ENCODE peak calls at places on chromosomes 7 and 10, in ten cellular contexts. D is tibial artery; S is GM13977; Z is cardiac fibroblast; E is WTC11; J is BE2C; R is progenitor cell of endocrine pancreas; H is coronary artery; W is HFFc6; I is CD8-positive, alpha-beta T cell. Q is an unnamed sample.

GRCh38 chr10:70328987-70329386 is 45.2 kb upstream of the NPFFR1 start:
- DNase-seq in D (no peak), S (no peak), Z (no peak), E (no peak), J (no peak), R (no peak), H (no peak), W (no peak), I (no peak), Q (peak)

GRCh38 chr7:138095972-138096935 is 20.0 kb downstream of the AKR1D1 start:
- DNase-seq in D (no peak), S (no peak), Z (no peak), E (no peak), J (no peak), R (no peak), H (no peak), W (no peak), I (no peak), Q (no peak)

GRCh38 chr7:73707045-73707631 is 12.3 kb downstream of the STX1A start:
- DNase-seq in D (no peak), S (no peak), Z (no peak), E (no peak), J (peak), R (no peak), H (no peak), W (no peak), I (no peak), Q (no peak)

GRCh38 chr7:150986099-150986512 is 4.7 kb upstream of the NOS3 start:
- DNase-seq in D (no peak), S (peak), Z (peak), E (peak), J (peak), R (peak), H (no peak), W (peak), I (no peak), Q (peak)

GRCh38 chr10:48603421-48604038 is 1.3 kb downstream of the ARHGAP22 start:
- DNase-seq in D (no peak), S (no peak), Z (no peak), E (no peak), J (no peak), R (no peak), H (peak), W (no peak), I (no peak), Q (peak)

GRCh38 chr7:9407816-9408215 is 974.4 kb downstream of the NXPH1 start:
- DNase-seq in D (no peak), S (no peak), Z (no peak), E (no peak), J (no peak), R (no peak), H (no peak), W (no peak), I (no peak), Q (no peak)

GRCh38 chr10:29130190-29130673 is 158.6 kb upstream of the LYZL1 start:
- DNase-seq in D (no peak), S (peak), Z (peak), E (no peak), J (no peak), R (peak), H (no peak), W (peak), I (no peak), Q (peak)

GRCh38 chr10:100128951-100129350 is 47.3 kb upstream of the CPN1 start:
- DNase-seq in D (no peak), S (no peak), Z (no peak), E (no peak), J (no peak), R (no peak), H (no peak), W (no peak), I (no peak), Q (no peak)

GRCh38 chr7:40469481-40469880 is 334.7 kb downstream of the SUGCT start:
- DNase-seq in D (no peak), S (no peak), Z (peak), E (no peak), J (no peak), R (no peak), H (no peak), W (peak), I (no peak), Q (peak)

GRCh38 chr7:82049442-82049841 is 279.6 kb upstream of the HGF start:
- DNase-seq in D (no peak), S (no peak), Z (peak), E (no peak), J (peak), R (no peak), H (no peak), W (no peak), I (no peak), Q (peak)

GRCh38 chr7:127733976-127734375 is 82.0 kb downstream of the SND1 start:
- DNase-seq in D (no peak), S (no peak), Z (peak), E (no peak), J (no peak), R (no peak), H (no peak), W (no peak), I (no peak), Q (no peak)

GRCh38 chr10:118041316-118041715 is 5.4 kb downstream of the RAB11FIP2 start:
- DNase-seq in D (no peak), S (no peak), Z (peak), E (no peak), J (no peak), R (no peak), H (no peak), W (peak), I (no peak), Q (peak)

GRCh38 chr10:97463363-97464132 is 17.6 kb downstream of the ZDHHC16 start:
- DNase-seq in D (no peak), S (peak), Z (peak), E (peak), J (peak), R (peak), H (no peak), W (peak), I (no peak), Q (peak)

GRCh38 chr10:12687996-12688395 is 313.5 kb downstream of the CCDC3 start:
- DNase-seq in D (no peak), S (no peak), Z (no peak), E (no peak), J (no peak), R (no peak), H (no peak), W (no peak), I (no peak), Q (no peak)

GRCh38 chr10:34236927-34237326 is 578.2 kb downstream of the PARD3 start:
- DNase-seq in D (no peak), S (no peak), Z (no peak), E (no peak), J (no peak), R (no peak), H (no peak), W (no peak), I (no peak), Q (no peak)

GRCh38 chr7:50651227-50651989 is 86.2 kb upstream of the DDC start:
- DNase-seq in D (peak), S (no peak), Z (no peak), E (no peak), J (no peak), R (no peak), H (peak), W (no peak), I (no peak), Q (peak)

GRCh38 chr10:116687633-116688032 is 54.7 kb downstream of the HSPA12A start:
- DNase-seq in D (no peak), S (no peak), Z (no peak), E (no peak), J (no peak), R (no peak), H (no peak), W (no peak), I (no peak), Q (no peak)

GRCh38 chr7:135160858-135161653 is 9.5 kb downstream of the CYREN start:
- DNase-seq in D (no peak), S (peak), Z (no peak), E (no peak), J (no peak), R (no peak), H (no peak), W (no peak), I (no peak), Q (no peak)

GRCh38 chr7:80923211-80923612 is 4.4 kb upstream of the SEMA3C start:
- DNase-seq in D (no peak), S (no peak), Z (no peak), E (no peak), J (peak), R (no peak), H (no peak), W (no peak), I (no peak), Q (no peak)

GRCh38 chr10:21080246-21080645 is 183.1 kb upstream of the NEBL start:
- DNase-seq in D (no peak), S (no peak), Z (peak), E (no peak), J (no peak), R (no peak), H (no peak), W (no peak), I (no peak), Q (peak)

GRCh38 chr10:104329754-104330153 is 8.5 kb downstream of the ITPRIP start:
- DNase-seq in D (peak), S (no peak), Z (peak), E (no peak), J (no peak), R (no peak), H (no peak), W (peak), I (no peak), Q (peak)

GRCh38 chr10:71246591-71247143 is 34.3 kb downstream of the UNC5B start:
- DNase-seq in D (no peak), S (no peak), Z (no peak), E (no peak), J (no peak), R (no peak), H (no peak), W (no peak), I (no peak), Q (no peak)

GRCh38 chr7:35505031-35505430 is 189.9 kb downstream of the HERPUD2 start:
- DNase-seq in D (no peak), S (no peak), Z (no peak), E (peak), J (no peak), R (no peak), H (no peak), W (no peak), I (no peak), Q (no peak)

GRCh38 chr7:74343281-74344127 is 54.3 kb downstream of the CLIP2 start:
- DNase-seq in D (no peak), S (no peak), Z (peak), E (no peak), J (no peak), R (no peak), H (no peak), W (peak), I (no peak), Q (peak)

GRCh38 chr7:5426226-5426475 is 2.5 kb upstream of the TNRC18 start:
- DNase-seq in D (no peak), S (no peak), Z (no peak), E (no peak), J (no peak), R (no peak), H (no peak), W (peak), I (no peak), Q (peak)

GRCh38 chr7:2016761-2017482 is 215.8 kb downstream of the MAD1L1 start:
- DNase-seq in D (peak), S (no peak), Z (no peak), E (peak), J (peak), R (no peak), H (peak), W (no peak), I (no peak), Q (no peak)

GRCh38 chr7:70833726-70834125 is 298.2 kb upstream of the GALNT17 start:
- DNase-seq in D (no peak), S (no peak), Z (peak), E (no peak), J (no peak), R (no peak), H (no peak), W (no peak), I (no peak), Q (peak)

GRCh38 chr10:17430647-17431355 is 23.6 kb downstream of the ST8SIA6 start:
- DNase-seq in D (peak), S (peak), Z (peak), E (peak), J (peak), R (peak), H (peak), W (peak), I (no peak), Q (peak)

GRCh38 chr7:132485600-132486594 is 90.4 kb downstream of the PLXNA4 start:
- DNase-seq in D (peak), S (no peak), Z (peak), E (no peak), J (no peak), R (no peak), H (no peak), W (no peak), I (peak), Q (no peak)

GRCh38 chr10:44924261-44925040 is 13.3 kb downstream of the TMEM72 start:
- DNase-seq in D (peak), S (no peak), Z (no peak), E (no peak), J (no peak), R (no peak), H (peak), W (no peak), I (no peak), Q (no peak)

GRCh38 chr10:72935358-72935757 is 19.2 kb downstream of the PLA2G12B start:
- DNase-seq in D (no peak), S (no peak), Z (no peak), E (no peak), J (no peak), R (no peak), H (no peak), W (no peak), I (no peak), Q (peak)

GRCh38 chr7:28853150-28853549 is 105.0 kb downstream of the TRIL start:
- DNase-seq in D (no peak), S (peak), Z (peak), E (no peak), J (no peak), R (no peak), H (no peak), W (no peak), I (no peak), Q (no peak)

GRCh38 chr10:3225589-3225988 is 53.0 kb upstream of the PITRM1 start:
- DNase-seq in D (no peak), S (no peak), Z (peak), E (no peak), J (no peak), R (no peak), H (no peak), W (peak), I (no peak), Q (peak)

GRCh38 chr7:150753826-150754603 is 16.8 kb downstream of the GIMAP5 start:
- DNase-seq in D (no peak), S (peak), Z (no peak), E (no peak), J (no peak), R (no peak), H (no peak), W (peak), I (no peak), Q (peak)

GRCh38 chr10:132891994-132892393 is 50.4 kb downstream of the CFAP46 start:
- DNase-seq in D (peak), S (no peak), Z (peak), E (no peak), J (no peak), R (no peak), H (no peak), W (peak), I (no peak), Q (peak)

GRCh38 chr10:7817984-7818294 is 366 bp upstream of the TAF3 start:
- DNase-seq in D (no peak), S (no peak), Z (no peak), E (no peak), J (no peak), R (no peak), H (no peak), W (no peak), I (no peak), Q (no peak)

GRCh38 chr7:75842836-75843446 is 29.3 kb upstream of the CCL24 start:
- DNase-seq in D (no peak), S (peak), Z (peak), E (no peak), J (no peak), R (no peak), H (no peak), W (peak), I (no peak), Q (peak)

GRCh38 chr7:20834656-20835055 is 48.0 kb upstream of the SP8 start:
- DNase-seq in D (no peak), S (no peak), Z (no peak), E (no peak), J (no peak), R (no peak), H (no peak), W (no peak), I (no peak), Q (no peak)
- TF ChIP-seq CTCF in D (no peak), S (peak), Z (no peak), E (peak), J (no peak), R (peak), H (no peak), W (peak), I (no peak), Q (peak)

GRCh38 chr7:149074116-149074885 is 16.2 kb downstream of the ZNF786 start:
- DNase-seq in D (no peak), S (peak), Z (no peak), E (no peak), J (no peak), R (no peak), H (no peak), W (no peak), I (no peak), Q (no peak)

GRCh38 chr7:149071182-149071635 is 19.3 kb downstream of the ZNF786 start:
- DNase-seq in D (no peak), S (no peak), Z (no peak), E (no peak), J (no peak), R (no peak), H (no peak), W (no peak), I (no peak), Q (no peak)

GRCh38 chr7:149070372-149071140 is 20.0 kb downstream of the ZNF786 start:
- DNase-seq in D (no peak), S (no peak), Z (no peak), E (no peak), J (no peak), R (no peak), H (no peak), W (no peak), I (no peak), Q (no peak)

GRCh38 chr7:149072438-149072775 is 18.1 kb downstream of the ZNF786 start:
- DNase-seq in D (no peak), S (no peak), Z (no peak), E (no peak), J (no peak), R (no peak), H (no peak), W (no peak), I (no peak), Q (no peak)

DNA sequence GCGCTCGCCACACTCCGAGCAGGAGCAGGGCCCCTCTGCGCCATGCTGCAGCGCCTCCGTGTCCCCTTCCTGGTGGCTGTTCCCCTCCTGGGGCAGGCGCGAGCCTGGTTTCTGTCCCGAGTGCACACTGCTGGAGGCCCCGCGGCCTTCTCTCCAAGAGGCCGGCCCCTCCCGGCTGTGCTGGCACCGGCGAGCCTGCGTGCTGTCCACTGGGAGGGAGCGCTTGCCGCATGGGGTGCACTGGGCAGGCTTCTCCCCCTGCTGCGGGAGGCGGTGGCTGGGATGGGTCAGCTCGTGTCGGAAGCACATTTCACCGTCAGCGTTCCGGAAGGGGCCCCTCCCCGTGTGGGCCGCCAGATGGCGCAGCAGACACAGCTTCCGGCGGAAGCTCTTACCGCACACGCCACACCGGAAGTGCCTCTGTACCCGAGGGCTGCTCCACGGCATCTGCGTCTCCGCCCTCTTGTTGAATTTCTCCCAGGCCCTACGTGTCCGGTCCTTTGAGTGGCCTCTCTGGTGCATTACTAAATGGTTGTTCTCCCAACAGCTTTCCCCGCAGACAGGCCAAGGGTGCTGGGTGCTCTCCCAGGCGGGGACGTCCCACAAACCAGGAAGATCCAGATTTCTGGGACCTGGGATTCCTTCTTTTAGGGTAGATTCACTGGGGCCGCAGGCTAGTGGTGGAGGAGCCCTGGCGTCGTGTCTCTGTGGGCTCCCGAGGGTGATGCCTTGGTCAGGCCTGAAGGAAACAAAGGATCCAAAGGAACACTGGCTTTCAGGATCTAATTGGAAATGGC is 18.7 kb downstream of the ZNF786 start:
- DNase-seq in D (no peak), S (peak), Z (no peak), E (peak), J (peak), R (no peak), H (no peak), W (no peak), I (peak), Q (peak)
- TF ChIP-seq CTCF in D (no peak), S (peak), Z (peak), E (peak), J (peak), R (peak), H (no peak), W (peak), I (no peak), Q (no peak)

GRCh38 chr10:91604462-91604935 is 28.4 kb downstream of the PPP1R3C start:
- DNase-seq in D (no peak), S (no peak), Z (no peak), E (no peak), J (no peak), R (no peak), H (no peak), W (no peak), I (no peak), Q (no peak)
- TF ChIP-seq CTCF in D (peak), S (no peak), Z (peak), E (no peak), J (peak), R (peak), H (no peak), W (peak), I (no peak), Q (peak)

GRCh38 chr10:46787321-46787615 is 124.0 kb upstream of the PTPN20 start:
- DNase-seq in D (no peak), S (peak), Z (peak), E (no peak), J (no peak), R (no peak), H (no peak), W (peak), I (no peak), Q (peak)
- TF ChIP-seq CTCF in D (no peak), S (peak), Z (no peak), E (no peak), J (no peak), R (no peak), H (no peak), W (no peak), I (no peak), Q (peak)

DNA sequence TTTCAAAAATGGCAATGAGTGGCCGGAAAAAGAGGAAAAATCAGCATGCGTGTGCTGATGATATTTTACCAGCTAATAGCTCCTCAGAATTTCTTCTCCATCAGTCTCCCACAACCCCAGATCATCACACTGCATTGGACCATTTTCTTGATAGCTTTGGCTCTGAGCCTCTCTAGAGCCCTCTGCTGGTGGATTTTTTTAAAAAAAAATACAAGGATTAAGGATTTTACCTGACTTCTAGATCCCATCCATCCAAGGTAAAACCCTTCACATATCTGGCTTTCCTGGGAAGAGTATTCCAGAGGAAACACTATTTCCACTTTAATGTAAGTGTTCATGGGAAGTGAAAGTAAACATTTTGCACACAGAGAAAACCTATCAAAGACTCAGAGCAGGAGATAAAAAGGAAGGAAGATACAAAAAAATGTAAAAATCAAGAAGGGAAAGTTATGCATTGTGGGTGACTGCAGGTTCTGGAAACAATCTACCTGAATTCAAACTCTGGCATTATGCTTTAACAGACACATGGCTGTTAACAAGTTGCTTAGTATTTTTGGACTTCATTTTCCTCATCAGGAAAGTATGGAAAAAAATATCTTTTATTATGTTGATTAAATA is 380.9 kb downstream of the LRRTM3 start:
- DNase-seq in D (no peak), S (peak), Z (peak), E (no peak), J (no peak), R (no peak), H (no peak), W (no peak), I (no peak), Q (no peak)
- TF ChIP-seq CTCF in D (peak), S (peak), Z (peak), E (no peak), J (peak), R (peak), H (peak), W (peak), I (no peak), Q (peak)

Q was measured in fibroblast of mammary gland.